ENCODE peak calls at places on chromosomes 4 and X, in ten cellular contexts. M is endodermal cell, A is H7, D is progenitor cell of endocrine pancreas, S is mesothelial cell of epicardium, T is skeletal muscle cell, H is cardiac muscle cell, N is frontal cortex, U is astrocyte of the spinal cord, Q is SHP77. W is an unnamed sample.

GRCh38 chr4:86963697-86964096 is 28.9 kb downstream of the AFF1 start:
- DNase-seq in M (no peak), A (no peak), D (no peak), S (no peak), T (no peak), H (no peak), N (no peak), U (no peak), Q (no peak), W (no peak)

GRCh38 chr4:16636911-16637630 is 261.4 kb downstream of the LDB2 start:
- DNase-seq in M (no peak), A (no peak), D (no peak), S (no peak), T (no peak), H (no peak), N (no peak), U (peak), Q (no peak), W (no peak)

GRCh38 chr4:90357117-90357710 is 230.0 kb downstream of the CCSER1 start:
- DNase-seq in M (no peak), A (peak), D (no peak), S (no peak), T (peak), H (peak), N (peak), U (peak), Q (peak), W (no peak)

GRCh38 chrX:140132937-140133336 is 167.6 kb upstream of the CXorf66 start:
- DNase-seq in M (no peak), A (no peak), D (no peak), S (no peak), T (no peak), H (no peak), N (no peak), U (no peak), Q (no peak), W (no peak)

GRCh38 chr4:122481766-122482405 is 25.4 kb upstream of the IL2 start:
- DNase-seq in M (no peak), A (no peak), D (no peak), S (no peak), T (no peak), H (no peak), N (no peak), U (peak), Q (no peak), W (no peak)

GRCh38 chr4:142312391-142312790 is 533.7 kb downstream of the INPP4B start:
- DNase-seq in M (no peak), A (no peak), D (no peak), S (no peak), T (no peak), H (no peak), N (no peak), U (no peak), Q (no peak), W (no peak)

GRCh38 chrX:100864967-100865366 is 9.2 kb downstream of the NOX1 start:
- DNase-seq in M (no peak), A (no peak), D (no peak), S (no peak), T (peak), H (peak), N (peak), U (peak), Q (no peak), W (no peak)

GRCh38 chrX:30930143-30930542 is 41.1 kb upstream of the TAB3 start:
- DNase-seq in M (no peak), A (no peak), D (no peak), S (no peak), T (no peak), H (no peak), N (no peak), U (no peak), Q (no peak), W (no peak)

GRCh38 chr4:107467461-107467860 is 252.6 kb downstream of the PAPSS1 start:
- DNase-seq in M (no peak), A (no peak), D (no peak), S (no peak), T (no peak), H (no peak), N (no peak), U (no peak), Q (no peak), W (no peak)

GRCh38 chr4:88333741-88334405 is 44.8 kb upstream of the HERC6 start:
- DNase-seq in M (no peak), A (no peak), D (no peak), S (no peak), T (peak), H (peak), N (no peak), U (no peak), Q (no peak), W (no peak)

GRCh38 chr4:56630876-56631666 is 50.0 kb downstream of the HOPX start:
- DNase-seq in M (no peak), A (no peak), D (no peak), S (no peak), T (no peak), H (peak), N (no peak), U (peak), Q (no peak), W (no peak)

GRCh38 chr4:81164623-81165416 is 50.2 kb downstream of the PRKG2 start:
- DNase-seq in M (no peak), A (no peak), D (no peak), S (no peak), T (no peak), H (peak), N (no peak), U (peak), Q (no peak), W (no peak)

GRCh38 chrX:100373673-100374072 is 36.4 kb downstream of the PCDH19 start:
- DNase-seq in M (no peak), A (no peak), D (no peak), S (no peak), T (no peak), H (no peak), N (no peak), U (no peak), Q (no peak), W (no peak)

GRCh38 chrX:153560000-153560399 is 38.9 kb downstream of the CCNQ start:
- DNase-seq in M (no peak), A (no peak), D (no peak), S (no peak), T (no peak), H (peak), N (no peak), U (no peak), Q (no peak), W (peak)

GRCh38 chrX:45807572-45808425 is 607.1 kb upstream of the DIPK2B start:
- DNase-seq in M (no peak), A (no peak), D (no peak), S (no peak), T (no peak), H (peak), N (no peak), U (peak), Q (no peak), W (no peak)

GRCh38 chr4:52861171-52861873 is 795 bp upstream of the RASL11B start:
- DNase-seq in M (peak), A (peak), D (no peak), S (no peak), T (no peak), H (peak), N (no peak), U (no peak), Q (no peak), W (no peak)

GRCh38 chrX:97616883-97617510 is 733.3 kb downstream of the RPA4 start:
- DNase-seq in M (no peak), A (no peak), D (no peak), S (no peak), T (peak), H (peak), N (no peak), U (peak), Q (no peak), W (no peak)

GRCh38 chrX:19791562-19791961 is 95.8 kb downstream of the SH3KBP1 start:
- DNase-seq in M (no peak), A (no peak), D (no peak), S (no peak), T (no peak), H (peak), N (no peak), U (peak), Q (no peak), W (no peak)

GRCh38 chrX:45900751-45901150 is 644.5 kb downstream of the ZNF674 start:
- DNase-seq in M (no peak), A (no peak), D (no peak), S (no peak), T (peak), H (peak), N (no peak), U (peak), Q (no peak), W (no peak)

GRCh38 chr4:114807357-114807756 is 208.8 kb downstream of the UGT8 start:
- DNase-seq in M (no peak), A (no peak), D (no peak), S (no peak), T (no peak), H (no peak), N (no peak), U (no peak), Q (no peak), W (no peak)

GRCh38 chrX:75596178-75596577 is 73.3 kb upstream of the ZDHHC15 start:
- DNase-seq in M (no peak), A (no peak), D (no peak), S (no peak), T (no peak), H (no peak), N (no peak), U (no peak), Q (no peak), W (no peak)

GRCh38 chr4:58807843-58808605 is 1697.8 kb upstream of the IGFBP7 start:
- DNase-seq in M (no peak), A (no peak), D (no peak), S (no peak), T (no peak), H (no peak), N (no peak), U (no peak), Q (no peak), W (no peak)

GRCh38 chr4:146521543-146522097 is at the start of gene SLC10A7:
- DNase-seq in M (peak), A (peak), D (peak), S (peak), T (peak), H (peak), N (peak), U (peak), Q (peak), W (peak)

GRCh38 chrX:153917814-153918213 is 8.2 kb downstream of the ARHGAP4 start:
- DNase-seq in M (no peak), A (no peak), D (no peak), S (no peak), T (no peak), H (no peak), N (no peak), U (no peak), Q (no peak), W (no peak)

GRCh38 chrX:134670241-134670811 is 12.1 kb upstream of the PLAC1 start:
- DNase-seq in M (peak), A (peak), D (peak), S (no peak), T (no peak), H (peak), N (no peak), U (peak), Q (no peak), W (no peak)

GRCh38 chrX:150409964-150410363 is 46.8 kb downstream of the MAMLD1 start:
- DNase-seq in M (no peak), A (no peak), D (no peak), S (no peak), T (no peak), H (no peak), N (no peak), U (no peak), Q (no peak), W (no peak)